ENCODE peak calls at places on chromosomes 16 and 17, in four cellular contexts. W is lower lobe of right lung, C is kidney epithelial cell, K is ascending aorta. N is an unnamed sample.
A peak's percentile ranks its signal among the peaks of the same experiment; 100 is the strongest.

GRCh38 chr16:19283637-19284036 is 1.9 kb upstream of the CLEC19A start:
- DNase-seq in W (no peak), C (no peak), K (no peak), N (no peak)

GRCh38 chr17:10026786-10027046 is 121.6 kb upstream of the RCVRN start:
- DNase-seq in W (no peak), C (no peak), K (no peak), N (no peak)

GRCh38 chr17:74280093-74280513 is 6.1 kb downstream of the DNAI2 start:
- DNase-seq in K (no peak), C (no peak), W (peak; percentile 55), N (peak; percentile 43)

GRCh38 chr17:7687072-7687907 is at the start of gene TP53:
- DNase-seq in W (peak; percentile 88), K (peak; percentile 61), C (peak; percentile 61), N (peak; percentile 84)

GRCh38 chr16:16047761-16048160 is 98.3 kb downstream of the ABCC1 start:
- DNase-seq in C (no peak), K (no peak), W (no peak), N (no peak)

GRCh38 chr17:63641678-63642077 is 19.5 kb downstream of the MAP3K3 start:
- DNase-seq in C (no peak), K (peak; percentile 28), W (no peak), N (no peak)

GRCh38 chr17:69960755-69961154 is 114.3 kb upstream of the KCNJ16 start:
- DNase-seq in W (peak; percentile 43), K (no peak), C (no peak), N (no peak)

GRCh38 chr17:34487616-34488015 is 91.8 kb upstream of the TMEM132E start:
- DNase-seq in C (no peak), W (no peak), K (no peak), N (no peak)

GRCh38 chr16:2981177-2981898 is 1.1 kb upstream of the PKMYT1 start:
- DNase-seq in W (no peak), C (no peak), K (no peak), N (no peak)

GRCh38 chr17:62965649-62966425 is at the start of gene TANC2:
- DNase-seq in K (peak; percentile 56), C (peak; percentile 51), W (peak; percentile 93), N (peak; percentile 50)

GRCh38 chr16:46789499-46790414 is 41.2 kb downstream of the C16orf87 start:
- DNase-seq in C (no peak), K (peak; percentile 38), W (peak; percentile 86), N (peak; percentile 90)

GRCh38 chr16:88924834-88925539 is 52.0 kb downstream of the CBFA2T3 start:
- DNase-seq in W (no peak), K (no peak), C (peak; percentile 51), N (no peak)

GRCh38 chr16:69093974-69094373 is 11.5 kb upstream of the HAS3 start:
- DNase-seq in C (no peak), W (no peak), K (no peak), N (no peak)

GRCh38 chr16:1890701-1891035 is 18.7 kb upstream of the MEIOB start:
- DNase-seq in C (no peak), W (no peak), K (no peak), N (no peak)

GRCh38 chr16:27291722-27292240 is 22.0 kb upstream of the IL4R start:
- DNase-seq in K (no peak), W (no peak), C (no peak), N (no peak)

GRCh38 chr17:9844153-9844552 is 18.4 kb downstream of the GLP2R start:
- DNase-seq in W (no peak), K (no peak), C (no peak), N (no peak)

GRCh38 chr17:40806131-40806530 is 6.4 kb upstream of the KRT28 start:
- DNase-seq in K (no peak), C (no peak), W (no peak), N (no peak)

GRCh38 chr17:57527437-57528083 is 217.5 kb downstream of the CCDC182 start:
- DNase-seq in W (no peak), K (no peak), C (no peak), N (no peak)

GRCh38 chr16:75385507-75386152 is 47.7 kb downstream of the CFDP1 start:
- DNase-seq in C (peak; percentile 43), W (no peak), K (no peak), N (peak; percentile 16)

GRCh38 chr17:11744696-11745095 is 146.4 kb downstream of the DNAH9 start:
- DNase-seq in K (no peak), W (no peak), C (no peak), N (no peak)
- H3K4me3 ChIP-seq in K (no peak overlapping the region), W (no peak overlapping the region), C (no peak overlapping the region), N (no peak overlapping the region)

DNA sequence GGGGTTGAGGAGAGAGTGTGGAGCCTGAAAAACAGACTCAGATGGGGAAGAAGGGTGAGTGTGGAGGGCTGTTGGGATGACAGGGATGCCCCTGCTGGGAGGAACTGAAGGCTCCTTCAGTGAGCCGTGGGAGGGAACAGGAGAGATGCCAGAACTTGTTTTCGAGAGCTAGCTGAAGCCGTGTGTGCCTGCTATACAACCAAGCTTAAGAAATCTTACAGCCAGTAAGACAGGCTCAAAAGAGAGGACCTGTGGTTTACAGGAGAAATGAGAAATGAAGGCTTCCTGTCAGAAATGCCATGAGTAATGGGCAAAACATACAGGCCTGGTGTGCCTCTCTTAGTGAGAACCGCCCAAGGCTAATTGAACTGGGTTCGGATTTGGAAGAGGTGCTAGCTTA is 99.6 kb downstream of the SPACA3 start:
- DNase-seq in K (no peak), W (no peak), C (no peak), N (no peak)
- TF ChIP-seq CTCF in K (no peak), W (no peak), C (no peak), N (no peak)

GRCh38 chr17:80347536-80347935 is 67.4 kb upstream of the ENDOV start:
- DNase-seq in W (no peak), K (no peak), C (no peak), N (no peak)
- H3K36me3 ChIP-seq in W (peaks cover 100% of the 10 kb centered on the region), K (peaks cover 99% of the 10 kb centered on the region), C (peaks cover 5% of the 10 kb centered on the region), N (peaks cover 60% of the 10 kb centered on the region)

DNA sequence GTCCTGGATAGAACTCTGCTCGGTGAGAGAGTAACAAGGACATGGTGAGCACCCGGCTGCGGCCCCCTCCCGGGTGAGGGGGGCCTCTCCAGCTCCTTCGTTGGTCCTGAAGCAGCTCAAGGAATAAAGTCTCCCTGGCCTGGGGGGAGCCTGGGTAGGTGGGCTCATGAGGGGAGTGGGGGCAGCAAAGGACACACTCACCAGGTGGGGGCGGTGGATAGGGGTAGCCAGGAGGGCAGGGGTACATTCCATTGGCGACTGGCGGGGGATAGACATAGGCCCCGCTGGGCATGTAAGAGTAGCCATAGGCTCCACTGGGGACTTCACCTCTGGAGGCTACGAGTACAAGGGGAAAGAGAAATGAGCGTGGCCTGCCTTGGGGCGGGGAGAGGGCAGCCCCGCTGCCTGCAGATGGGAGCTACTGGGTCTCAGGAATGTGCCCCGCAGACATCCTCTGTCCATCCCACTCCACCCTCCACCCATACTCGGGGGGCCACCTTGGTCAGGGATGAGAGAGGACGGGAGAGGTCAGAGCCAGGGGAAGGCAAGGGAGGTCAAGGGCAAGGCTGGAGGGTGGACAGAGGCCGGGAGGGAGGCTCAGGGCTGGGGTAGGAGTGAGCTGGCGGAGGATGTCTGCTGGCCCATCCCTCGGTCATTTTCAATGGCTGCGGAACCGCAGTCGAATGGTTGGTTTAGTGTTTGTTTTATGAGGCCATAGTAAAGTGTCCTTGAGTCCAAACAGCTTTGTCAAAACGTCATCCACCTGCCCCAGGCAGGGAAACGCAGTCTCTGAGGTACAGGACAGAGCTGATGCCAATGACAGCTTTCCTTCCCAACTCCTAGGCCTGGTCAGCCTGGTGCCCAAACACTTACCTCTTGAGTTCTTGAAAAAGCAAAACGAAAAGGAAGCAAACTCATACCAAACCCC is 3.7 kb upstream of the UNC13D start:
- DNase-seq in K (no peak), W (no peak), C (no peak), N (peak; percentile 7)
- H3K4me3 ChIP-seq in K (no peak overlapping the region), W (no peak overlapping the region), C (no peak overlapping the region), N (no peak overlapping the region)

N was measured in GM06990.